ENCODE peak calls at places on chromosomes 6 and 20, in four cellular contexts. One of them, this sample, is unnamed.
A peak's percentile ranks its signal among the peaks of the same experiment; 100 is the strongest.

GRCh38 chr6:161152904-161153662 is 120.8 kb downstream of the AGPAT4 start:
- DNase-seq in CD8-positive, alpha-beta memory T cell: no peak
- DNase-seq in GM23248: peak; percentile 48
- DNase-seq in breast epithelium: no peak
- DNase-seq in this sample: no peak

GRCh38 chr6:141153563-141153962 is 979.2 kb upstream of the GJE1 start:
- DNase-seq in CD8-positive, alpha-beta memory T cell: peak; percentile 39
- DNase-seq in GM23248: no peak
- DNase-seq in breast epithelium: no peak
- DNase-seq in this sample: no peak

GRCh38 chr6:140434761-140435160 is 1060.3 kb upstream of the CITED2 start:
- DNase-seq in breast epithelium: no peak
- DNase-seq in GM23248: peak; percentile 16
- DNase-seq in CD8-positive, alpha-beta memory T cell: no peak
- DNase-seq in this sample: no peak

GRCh38 chr6:130923350-130923749 is 96.1 kb downstream of the SMLR1 start:
- DNase-seq in GM23248: no peak
- DNase-seq in CD8-positive, alpha-beta memory T cell: no peak
- DNase-seq in breast epithelium: no peak
- DNase-seq in this sample: no peak

GRCh38 chr6:3322366-3322890 is 63.7 kb downstream of the PSMG4 start:
- DNase-seq in CD8-positive, alpha-beta memory T cell: no peak
- DNase-seq in GM23248: no peak
- DNase-seq in breast epithelium: no peak
- DNase-seq in this sample: no peak

GRCh38 chr20:50373674-50374286 is 136.4 kb upstream of the PTPN1 start:
- DNase-seq in CD8-positive, alpha-beta memory T cell: no peak
- DNase-seq in GM23248: peak; percentile 49
- DNase-seq in breast epithelium: no peak
- DNase-seq in this sample: no peak

GRCh38 chr6:95280690-95281273 is 296.6 kb upstream of the MANEA start:
- DNase-seq in CD8-positive, alpha-beta memory T cell: no peak
- DNase-seq in GM23248: peak; percentile 59
- DNase-seq in breast epithelium: no peak
- DNase-seq in this sample: no peak

GRCh38 chr6:75855047-75855446 is 106.0 kb downstream of the MYO6 start:
- DNase-seq in CD8-positive, alpha-beta memory T cell: no peak
- DNase-seq in GM23248: peak; percentile 79
- DNase-seq in breast epithelium: no peak
- DNase-seq in this sample: peak; percentile 67

GRCh38 chr6:118783931-118784528 is 109.9 kb upstream of the ASF1A start:
- DNase-seq in GM23248: no peak
- DNase-seq in CD8-positive, alpha-beta memory T cell: no peak
- DNase-seq in breast epithelium: no peak
- DNase-seq in this sample: no peak

GRCh38 chr6:149015877-149016525 is 269.2 kb downstream of the UST start:
- DNase-seq in breast epithelium: no peak
- DNase-seq in GM23248: peak; percentile 30
- DNase-seq in CD8-positive, alpha-beta memory T cell: no peak
- DNase-seq in this sample: no peak

GRCh38 chr6:2917065-2917464 is 14.0 kb upstream of the SERPINB9 start:
- DNase-seq in breast epithelium: no peak
- DNase-seq in CD8-positive, alpha-beta memory T cell: no peak
- DNase-seq in GM23248: no peak
- DNase-seq in this sample: no peak

GRCh38 chr6:143064996-143065683 is 4.5 kb downstream of the AIG1 start:
- DNase-seq in GM23248: peak; percentile 40
- DNase-seq in breast epithelium: no peak
- DNase-seq in CD8-positive, alpha-beta memory T cell: no peak
- DNase-seq in this sample: no peak

GRCh38 chr6:31441368-31442267 is 38.2 kb downstream of the MICA start:
- DNase-seq in breast epithelium: peak; percentile 60
- DNase-seq in CD8-positive, alpha-beta memory T cell: peak; percentile 71
- DNase-seq in GM23248: peak; percentile 87
- DNase-seq in this sample: peak; percentile 56

GRCh38 chr6:45421700-45422540 is 44.2 kb upstream of the SUPT3H start:
- DNase-seq in breast epithelium: no peak
- DNase-seq in CD8-positive, alpha-beta memory T cell: peak; percentile 50
- DNase-seq in GM23248: peak; percentile 82
- DNase-seq in this sample: peak; percentile 48

GRCh38 chr6:20699402-20699801 is 165.1 kb downstream of the CDKAL1 start:
- DNase-seq in breast epithelium: no peak
- DNase-seq in GM23248: no peak
- DNase-seq in CD8-positive, alpha-beta memory T cell: no peak
- DNase-seq in this sample: no peak

GRCh38 chr6:149385998-149386646 is 13.9 kb upstream of the SUMO4 start:
- DNase-seq in breast epithelium: no peak
- DNase-seq in CD8-positive, alpha-beta memory T cell: no peak
- DNase-seq in GM23248: no peak
- DNase-seq in this sample: no peak

GRCh38 chr6:127879685-127880084 is 21.2 kb downstream of the THEMIS start:
- DNase-seq in GM23248: peak; percentile 9
- DNase-seq in CD8-positive, alpha-beta memory T cell: no peak
- DNase-seq in breast epithelium: no peak
- DNase-seq in this sample: no peak

GRCh38 chr6:97669191-97669651 is 386.2 kb upstream of the MMS22L start:
- DNase-seq in GM23248: peak; percentile 46
- DNase-seq in breast epithelium: no peak
- DNase-seq in CD8-positive, alpha-beta memory T cell: no peak
- DNase-seq in this sample: no peak

GRCh38 chr20:53769041-53769440 is 175.4 kb upstream of the ZNF217 start:
- DNase-seq in GM23248: no peak
- DNase-seq in breast epithelium: no peak
- DNase-seq in CD8-positive, alpha-beta memory T cell: no peak
- DNase-seq in this sample: no peak
- H3K4me1 ChIP-seq in GM23248: peaks cover 17% of the 10 kb centered on the region
- H3K4me1 ChIP-seq in breast epithelium: peaks cover 5% of the 10 kb centered on the region
- H3K4me1 ChIP-seq in CD8-positive, alpha-beta memory T cell: no peaks in the 10 kb centered on the region
- H3K4me1 ChIP-seq in this sample: peaks cover 3% of the 10 kb centered on the region

GRCh38 chr20:56513096-56513806 is 11.3 kb upstream of the FAM209A start:
- DNase-seq in breast epithelium: no peak
- DNase-seq in GM23248: no peak
- DNase-seq in CD8-positive, alpha-beta memory T cell: no peak
- DNase-seq in this sample: no peak

GRCh38 chr20:56511926-56512325 is 12.6 kb upstream of the FAM209A start:
- DNase-seq in breast epithelium: no peak
- DNase-seq in GM23248: no peak
- DNase-seq in CD8-positive, alpha-beta memory T cell: no peak
- DNase-seq in this sample: no peak

GRCh38 chr20:56516631-56517030 is 7.9 kb upstream of the FAM209A start:
- DNase-seq in GM23248: no peak
- DNase-seq in CD8-positive, alpha-beta memory T cell: no peak
- DNase-seq in breast epithelium: no peak
- DNase-seq in this sample: no peak

GRCh38 chr20:56515657-56516381 is 8.7 kb upstream of the FAM209A start:
- DNase-seq in CD8-positive, alpha-beta memory T cell: no peak
- DNase-seq in GM23248: peak; percentile 34
- DNase-seq in breast epithelium: no peak
- DNase-seq in this sample: peak; percentile 20

GRCh38 chr20:56513807-56514150 is 10.8 kb upstream of the FAM209A start:
- DNase-seq in breast epithelium: no peak
- DNase-seq in CD8-positive, alpha-beta memory T cell: no peak
- DNase-seq in GM23248: no peak
- DNase-seq in this sample: no peak
- H3K4me1 ChIP-seq in breast epithelium: no peaks in the 10 kb centered on the region
- H3K4me1 ChIP-seq in CD8-positive, alpha-beta memory T cell: no peaks in the 10 kb centered on the region
- H3K4me1 ChIP-seq in GM23248: no peaks in the 10 kb centered on the region
- H3K4me1 ChIP-seq in this sample: no peaks in the 10 kb centered on the region

GRCh38 chr20:1324598-1325172 is 4.3 kb downstream of the SDCBP2 start:
- DNase-seq in breast epithelium: no peak
- DNase-seq in CD8-positive, alpha-beta memory T cell: no peak
- DNase-seq in GM23248: peak; percentile 92
- DNase-seq in this sample: peak; percentile 81
- H3K4me1 ChIP-seq in breast epithelium: no peaks in the 10 kb centered on the region
- H3K4me1 ChIP-seq in CD8-positive, alpha-beta memory T cell: peaks cover 29% of the 10 kb centered on the region
- H3K4me1 ChIP-seq in GM23248: peaks cover 54% of the 10 kb centered on the region
- H3K4me1 ChIP-seq in this sample: peaks cover 71% of the 10 kb centered on the region

DNA sequence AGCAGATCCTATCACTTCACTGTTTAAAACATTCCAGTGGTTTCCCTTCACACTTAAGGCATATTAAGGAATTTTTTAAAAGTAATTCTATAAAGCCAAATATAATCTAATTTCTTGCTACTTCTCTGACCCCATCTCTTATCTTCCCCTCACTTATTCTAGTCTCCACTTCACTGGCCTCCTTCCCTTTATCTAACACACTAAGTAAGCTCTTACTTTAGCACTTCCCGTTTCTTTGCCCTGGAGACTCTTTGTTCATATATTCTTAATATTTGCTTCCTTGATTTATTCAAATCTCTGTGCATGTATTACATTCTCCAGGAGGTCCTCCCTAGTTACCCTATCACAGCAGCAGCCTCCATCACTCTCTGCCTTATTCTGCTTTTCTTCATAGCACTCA is 20.3 kb downstream of the GTPBP2 start:
- DNase-seq in CD8-positive, alpha-beta memory T cell: no peak
- DNase-seq in breast epithelium: no peak
- DNase-seq in GM23248: no peak
- DNase-seq in this sample: no peak
- H3K4me1 ChIP-seq in CD8-positive, alpha-beta memory T cell: no peaks in the 10 kb centered on the region
- H3K4me1 ChIP-seq in breast epithelium: no peaks in the 10 kb centered on the region
- H3K4me1 ChIP-seq in GM23248: peaks cover 19% of the 10 kb centered on the region
- H3K4me1 ChIP-seq in this sample: peaks cover 2% of the 10 kb centered on the region

DNA sequence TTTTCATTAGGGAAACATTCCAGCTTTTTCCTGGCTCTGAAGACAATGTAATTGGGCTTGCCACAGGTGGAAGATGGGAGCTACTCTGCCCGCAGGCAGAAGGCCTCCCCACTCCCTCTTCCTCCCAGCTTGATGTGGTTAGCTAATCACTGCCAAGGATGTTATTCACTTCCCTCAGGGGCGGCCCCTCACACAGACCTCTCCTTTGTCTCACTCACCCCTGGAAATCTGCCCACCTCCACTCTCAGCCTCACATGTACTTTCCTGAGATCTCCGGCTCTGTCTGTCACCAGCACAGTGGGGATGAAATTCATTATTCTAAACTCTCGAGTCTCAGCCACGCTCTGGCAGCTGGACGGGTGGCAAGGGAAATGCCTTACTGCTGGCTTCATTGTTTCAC is 100.7 kb downstream of the ANKRD60 start:
- DNase-seq in GM23248: peak; percentile 95
- DNase-seq in CD8-positive, alpha-beta memory T cell: no peak
- DNase-seq in breast epithelium: peak; percentile 94
- DNase-seq in this sample: peak; percentile 72
- H3K4me1 ChIP-seq in GM23248: peaks cover 31% of the 10 kb centered on the region
- H3K4me1 ChIP-seq in CD8-positive, alpha-beta memory T cell: no peaks in the 10 kb centered on the region
- H3K4me1 ChIP-seq in breast epithelium: no peaks in the 10 kb centered on the region
- H3K4me1 ChIP-seq in this sample: peaks cover 7% of the 10 kb centered on the region

GRCh38 chr6:166670894-166671293 is 43.8 kb upstream of the RPS6KA2 start:
- DNase-seq in CD8-positive, alpha-beta memory T cell: no peak
- DNase-seq in GM23248: no peak
- DNase-seq in breast epithelium: no peak
- DNase-seq in this sample: no peak
- H3K4me1 ChIP-seq in CD8-positive, alpha-beta memory T cell: no peaks in the 10 kb centered on the region
- H3K4me1 ChIP-seq in GM23248: no peaks in the 10 kb centered on the region
- H3K4me1 ChIP-seq in breast epithelium: no peaks in the 10 kb centered on the region
- H3K4me1 ChIP-seq in this sample: no peaks in the 10 kb centered on the region

GRCh38 chr6:107968081-107968480 is 10.1 kb upstream of the SEC63 start:
- DNase-seq in breast epithelium: no peak
- DNase-seq in GM23248: no peak
- DNase-seq in CD8-positive, alpha-beta memory T cell: no peak
- DNase-seq in this sample: no peak
- H3K4me1 ChIP-seq in breast epithelium: no peaks in the 10 kb centered on the region
- H3K4me1 ChIP-seq in GM23248: peaks cover 19% of the 10 kb centered on the region
- H3K4me1 ChIP-seq in CD8-positive, alpha-beta memory T cell: no peaks in the 10 kb centered on the region
- H3K4me1 ChIP-seq in this sample: no peaks in the 10 kb centered on the region

DNA sequence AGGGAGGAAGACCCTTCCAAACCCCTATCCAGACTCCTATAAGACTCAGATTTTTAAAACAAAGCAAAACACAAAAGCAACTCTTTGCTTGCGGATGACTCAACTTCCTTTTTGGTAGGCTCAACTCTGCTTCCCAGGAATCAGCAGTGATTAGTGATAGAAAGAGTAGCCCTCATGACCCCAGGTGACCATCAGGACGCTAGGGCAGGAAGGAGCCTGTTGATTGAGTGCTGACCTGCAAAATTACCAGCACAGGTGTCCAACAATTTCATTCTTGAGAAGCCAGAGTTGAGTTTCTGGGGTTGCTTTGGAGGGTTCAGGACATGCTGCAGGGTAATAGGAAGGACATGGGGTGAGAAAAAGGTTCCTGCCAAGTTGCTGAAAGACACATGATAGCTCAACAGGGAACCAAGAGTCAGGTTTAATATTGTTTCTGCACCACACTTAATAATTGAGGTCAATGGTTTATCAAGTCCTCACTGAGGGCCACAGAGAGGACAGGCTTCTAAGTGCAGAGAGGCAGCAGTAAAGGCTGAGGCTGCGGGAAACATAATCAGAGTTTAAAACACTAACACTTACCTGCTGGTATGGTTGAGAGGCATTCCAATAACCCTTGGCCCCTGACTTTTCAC is 67.4 kb upstream of the BMP2 start:
- DNase-seq in breast epithelium: no peak
- DNase-seq in CD8-positive, alpha-beta memory T cell: no peak
- DNase-seq in GM23248: no peak
- DNase-seq in this sample: peak; percentile 91
- H3K4me1 ChIP-seq in breast epithelium: no peaks in the 10 kb centered on the region
- H3K4me1 ChIP-seq in CD8-positive, alpha-beta memory T cell: no peaks in the 10 kb centered on the region
- H3K4me1 ChIP-seq in GM23248: peaks cover 12% of the 10 kb centered on the region
- H3K4me1 ChIP-seq in this sample: peaks cover 62% of the 10 kb centered on the region

GRCh38 chr6:15384901-15385300 is 139.0 kb downstream of the JARID2 start:
- DNase-seq in CD8-positive, alpha-beta memory T cell: no peak
- DNase-seq in GM23248: no peak
- DNase-seq in breast epithelium: no peak
- DNase-seq in this sample: no peak

GRCh38 chr6:15386110-15386755 is 140.4 kb downstream of the JARID2 start:
- DNase-seq in CD8-positive, alpha-beta memory T cell: no peak
- DNase-seq in GM23248: no peak
- DNase-seq in breast epithelium: no peak
- DNase-seq in this sample: no peak

GRCh38 chr6:15387118-15387517 is 141.2 kb downstream of the JARID2 start:
- DNase-seq in CD8-positive, alpha-beta memory T cell: no peak
- DNase-seq in breast epithelium: no peak
- DNase-seq in GM23248: peak; percentile 49
- DNase-seq in this sample: no peak

GRCh38 chr6:15386756-15387112 is 140.9 kb downstream of the JARID2 start:
- DNase-seq in CD8-positive, alpha-beta memory T cell: no peak
- DNase-seq in GM23248: peak; percentile 47
- DNase-seq in breast epithelium: no peak
- DNase-seq in this sample: no peak

DNA sequence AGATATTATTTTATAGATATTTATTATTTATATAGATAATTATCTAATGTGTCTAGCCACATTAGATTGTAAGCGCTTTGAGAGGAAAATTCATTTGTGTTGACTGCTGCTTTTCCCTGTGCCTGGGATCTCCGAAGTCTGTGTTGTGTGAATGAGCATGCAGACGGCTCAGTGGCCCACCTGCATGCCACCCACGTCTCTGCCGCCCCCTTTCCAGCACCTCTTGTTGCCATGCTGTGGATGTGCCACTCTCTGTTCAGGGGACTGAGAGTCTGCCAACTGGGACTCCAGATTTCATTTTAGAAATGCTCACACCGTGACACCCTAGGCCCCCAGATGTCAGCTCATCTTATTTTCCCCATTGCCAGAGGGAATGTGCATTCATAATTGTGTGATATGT is 139.7 kb downstream of the JARID2 start:
- DNase-seq in GM23248: no peak
- DNase-seq in CD8-positive, alpha-beta memory T cell: no peak
- DNase-seq in breast epithelium: no peak
- DNase-seq in this sample: no peak
- H3K4me1 ChIP-seq in GM23248: peaks cover 33% of the 10 kb centered on the region
- H3K4me1 ChIP-seq in CD8-positive, alpha-beta memory T cell: peaks cover 42% of the 10 kb centered on the region
- H3K4me1 ChIP-seq in breast epithelium: no peaks in the 10 kb centered on the region
- H3K4me1 ChIP-seq in this sample: no peaks in the 10 kb centered on the region